ENCODE peak calls at places on chromosomes 2 and 18, in nine cellular contexts. One of them, this sample, is unnamed.

GRCh38 chr2:119683074-119683716 is 4.2 kb downstream of the TMEM177 start:
- DNase-seq in NT2/D1: no peak
- DNase-seq in SK-N-SH: no peak
- DNase-seq in mesendoderm: no peak
- DNase-seq in tibial nerve: no peak
- DNase-seq in mammary epithelial cell: no peak
- DNase-seq in HepG2: no peak
- DNase-seq in GM23248: no peak
- DNase-seq in uterus: no peak
- DNase-seq in this sample: no peak

GRCh38 chr18:43692291-43692690 is 415.0 kb upstream of the SYT4 start:
- DNase-seq in NT2/D1: no peak
- DNase-seq in SK-N-SH: no peak
- DNase-seq in mesendoderm: peak; percentile 32
- DNase-seq in tibial nerve: no peak
- DNase-seq in mammary epithelial cell: no peak
- DNase-seq in HepG2: no peak
- DNase-seq in GM23248: peak; percentile 29
- DNase-seq in uterus: no peak
- DNase-seq in this sample: no peak

GRCh38 chr2:171163261-171163660 is 2.6 kb upstream of the TLK1 start:
- DNase-seq in NT2/D1: no peak
- DNase-seq in SK-N-SH: no peak
- DNase-seq in mesendoderm: no peak
- DNase-seq in tibial nerve: no peak
- DNase-seq in mammary epithelial cell: no peak
- DNase-seq in HepG2: no peak
- DNase-seq in GM23248: no peak
- DNase-seq in uterus: no peak
- DNase-seq in this sample: no peak

GRCh38 chr2:88813612-88814011 is 122.1 kb downstream of the RPIA start:
- DNase-seq in NT2/D1: peak; percentile 16
- DNase-seq in SK-N-SH: no peak
- DNase-seq in mesendoderm: no peak
- DNase-seq in tibial nerve: no peak
- DNase-seq in mammary epithelial cell: no peak
- DNase-seq in HepG2: no peak
- DNase-seq in GM23248: no peak
- DNase-seq in uterus: no peak
- DNase-seq in this sample: peak; percentile 52

GRCh38 chr2:219325136-219325535 is 7.4 kb downstream of the RESP18 start:
- DNase-seq in NT2/D1: no peak
- DNase-seq in SK-N-SH: no peak
- DNase-seq in mesendoderm: no peak
- DNase-seq in tibial nerve: no peak
- DNase-seq in mammary epithelial cell: no peak
- DNase-seq in HepG2: no peak
- DNase-seq in GM23248: no peak
- DNase-seq in uterus: no peak
- DNase-seq in this sample: no peak

GRCh38 chr2:189024861-189025618 is 50.9 kb downstream of the COL3A1 start:
- DNase-seq in NT2/D1: peak; percentile 13
- DNase-seq in SK-N-SH: no peak
- DNase-seq in mesendoderm: peak; percentile 78
- DNase-seq in tibial nerve: no peak
- DNase-seq in mammary epithelial cell: peak; percentile 3
- DNase-seq in HepG2: peak; percentile 18
- DNase-seq in GM23248: peak; percentile 55
- DNase-seq in uterus: no peak
- DNase-seq in this sample: peak; percentile 42

GRCh38 chr18:532023-532422 is 31.5 kb upstream of the COLEC12 start:
- DNase-seq in NT2/D1: no peak
- DNase-seq in SK-N-SH: no peak
- DNase-seq in mesendoderm: no peak
- DNase-seq in tibial nerve: no peak
- DNase-seq in mammary epithelial cell: no peak
- DNase-seq in HepG2: no peak
- DNase-seq in GM23248: no peak
- DNase-seq in uterus: no peak
- DNase-seq in this sample: no peak

GRCh38 chr2:230961091-230961491 is 34.8 kb upstream of the SPATA3 start:
- DNase-seq in NT2/D1: no peak
- DNase-seq in SK-N-SH: no peak
- DNase-seq in mesendoderm: peak; percentile 95
- DNase-seq in tibial nerve: no peak
- DNase-seq in mammary epithelial cell: peak; percentile 31
- DNase-seq in HepG2: no peak
- DNase-seq in GM23248: no peak
- DNase-seq in uterus: no peak
- DNase-seq in this sample: no peak

GRCh38 chr2:19504400-19505198 is 146.2 kb upstream of the OSR1 start:
- DNase-seq in NT2/D1: no peak
- DNase-seq in SK-N-SH: no peak
- DNase-seq in mesendoderm: no peak
- DNase-seq in tibial nerve: no peak
- DNase-seq in mammary epithelial cell: peak; percentile 33
- DNase-seq in HepG2: peak; percentile 96
- DNase-seq in GM23248: no peak
- DNase-seq in uterus: no peak
- DNase-seq in this sample: no peak

GRCh38 chr2:42513252-42513918 is 19.6 kb upstream of the KCNG3 start:
- DNase-seq in NT2/D1: peak; percentile 70
- DNase-seq in SK-N-SH: peak; percentile 53
- DNase-seq in mesendoderm: peak; percentile 92
- DNase-seq in tibial nerve: peak; percentile 44
- DNase-seq in mammary epithelial cell: peak; percentile 43
- DNase-seq in HepG2: peak; percentile 69
- DNase-seq in GM23248: peak; percentile 71
- DNase-seq in uterus: peak; percentile 19
- DNase-seq in this sample: peak; percentile 70

GRCh38 chr2:183035954-183036669 is 2.1 kb downstream of the NCKAP1 start:
- DNase-seq in NT2/D1: no peak
- DNase-seq in SK-N-SH: no peak
- DNase-seq in mesendoderm: no peak
- DNase-seq in tibial nerve: no peak
- DNase-seq in mammary epithelial cell: no peak
- DNase-seq in HepG2: no peak
- DNase-seq in GM23248: no peak
- DNase-seq in uterus: no peak
- DNase-seq in this sample: no peak

GRCh38 chr2:217993817-217994459 is 8.9 kb downstream of the TNS1 start:
- DNase-seq in NT2/D1: no peak
- DNase-seq in SK-N-SH: peak; percentile 85
- DNase-seq in mesendoderm: peak; percentile 60
- DNase-seq in tibial nerve: peak; percentile 75
- DNase-seq in mammary epithelial cell: no peak
- DNase-seq in HepG2: peak; percentile 28
- DNase-seq in GM23248: peak; percentile 72
- DNase-seq in uterus: peak; percentile 69
- DNase-seq in this sample: peak; percentile 96

GRCh38 chr2:48530033-48530804 is at the start of gene STON1:
- DNase-seq in NT2/D1: no peak
- DNase-seq in SK-N-SH: peak; percentile 79
- DNase-seq in mesendoderm: peak; percentile 47
- DNase-seq in tibial nerve: peak; percentile 53
- DNase-seq in mammary epithelial cell: peak; percentile 11
- DNase-seq in HepG2: no peak
- DNase-seq in GM23248: peak; percentile 64
- DNase-seq in uterus: peak; percentile 74
- DNase-seq in this sample: peak; percentile 92

GRCh38 chr18:66534110-66534509 is 69.8 kb downstream of the CDH19 start:
- DNase-seq in NT2/D1: no peak
- DNase-seq in SK-N-SH: no peak
- DNase-seq in mesendoderm: no peak
- DNase-seq in tibial nerve: no peak
- DNase-seq in mammary epithelial cell: no peak
- DNase-seq in HepG2: no peak
- DNase-seq in GM23248: no peak
- DNase-seq in uterus: no peak
- DNase-seq in this sample: no peak

GRCh38 chr2:178895872-178896271 is 88.6 kb upstream of the TTN start:
- DNase-seq in NT2/D1: no peak
- DNase-seq in SK-N-SH: no peak
- DNase-seq in mesendoderm: no peak
- DNase-seq in tibial nerve: no peak
- DNase-seq in mammary epithelial cell: no peak
- DNase-seq in HepG2: no peak
- DNase-seq in GM23248: peak; percentile 15
- DNase-seq in uterus: no peak
- DNase-seq in this sample: no peak

GRCh38 chr18:12310762-12311161 is 2.7 kb downstream of the TUBB6 start:
- DNase-seq in NT2/D1: no peak
- DNase-seq in SK-N-SH: no peak
- DNase-seq in mesendoderm: no peak
- DNase-seq in tibial nerve: no peak
- DNase-seq in mammary epithelial cell: no peak
- DNase-seq in HepG2: no peak
- DNase-seq in GM23248: peak; percentile 55
- DNase-seq in uterus: no peak
- DNase-seq in this sample: no peak
- H3K4me3 ChIP-seq in NT2/D1: no peak overlapping the region
- H3K4me3 ChIP-seq in SK-N-SH: no peak overlapping the region
- H3K4me3 ChIP-seq in mesendoderm: no peak overlapping the region
- H3K4me3 ChIP-seq in tibial nerve: no peak overlapping the region
- H3K4me3 ChIP-seq in mammary epithelial cell: peak overlapping the region; percentile 47
- H3K4me3 ChIP-seq in HepG2: no peak overlapping the region
- H3K4me3 ChIP-seq in GM23248: peak overlapping the region; percentile 86
- H3K4me3 ChIP-seq in uterus: no peak overlapping the region
- H3K4me3 ChIP-seq in this sample: no peak overlapping the region

DNA sequence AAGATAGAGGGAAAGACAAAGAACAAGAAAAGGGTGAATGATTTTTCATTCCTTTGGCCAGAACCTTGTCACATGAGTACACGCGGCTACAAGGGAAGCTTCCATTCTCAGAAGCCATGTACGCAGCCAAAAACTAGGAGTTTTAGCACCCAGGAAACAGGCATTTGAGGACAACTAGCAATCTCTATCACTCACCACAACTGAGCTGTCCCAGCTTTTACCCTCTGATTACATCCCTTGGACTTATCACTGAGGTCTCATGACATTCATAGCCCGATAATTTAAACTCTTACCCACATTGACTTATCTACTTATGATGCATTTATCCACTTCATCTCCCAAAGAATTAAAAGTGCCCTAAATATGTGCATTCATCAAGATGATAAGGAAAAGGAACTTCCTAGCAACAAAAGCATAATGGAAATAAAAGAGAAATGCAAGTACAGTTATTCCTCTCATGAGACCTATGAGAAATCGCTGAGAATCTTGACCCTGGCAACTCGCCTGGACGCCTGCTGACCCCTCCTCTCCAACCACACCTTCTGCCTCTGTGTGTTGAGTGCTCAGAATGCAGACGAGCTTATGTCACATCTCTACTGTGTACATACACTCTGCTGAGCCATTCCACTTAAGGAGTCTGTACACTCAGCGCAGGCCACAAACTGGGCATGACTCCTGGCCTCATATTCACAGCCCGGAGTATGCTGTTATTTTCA is 28.7 kb upstream of the MFSD6 start:
- DNase-seq in NT2/D1: no peak
- DNase-seq in SK-N-SH: no peak
- DNase-seq in mesendoderm: no peak
- DNase-seq in tibial nerve: no peak
- DNase-seq in mammary epithelial cell: no peak
- DNase-seq in HepG2: peak; percentile 32
- DNase-seq in GM23248: no peak
- DNase-seq in uterus: no peak
- DNase-seq in this sample: no peak
- H3K36me3 ChIP-seq in NT2/D1: no peaks in the 10 kb centered on the region
- H3K36me3 ChIP-seq in SK-N-SH: no peaks in the 10 kb centered on the region
- H3K36me3 ChIP-seq in mesendoderm: no peaks in the 10 kb centered on the region
- H3K36me3 ChIP-seq in tibial nerve: no peaks in the 10 kb centered on the region
- H3K36me3 ChIP-seq in mammary epithelial cell: no peaks in the 10 kb centered on the region
- H3K36me3 ChIP-seq in HepG2: no peaks in the 10 kb centered on the region
- H3K36me3 ChIP-seq in GM23248: no peaks in the 10 kb centered on the region
- H3K36me3 ChIP-seq in uterus: no peaks in the 10 kb centered on the region
- H3K36me3 ChIP-seq in this sample: no peaks in the 10 kb centered on the region

DNA sequence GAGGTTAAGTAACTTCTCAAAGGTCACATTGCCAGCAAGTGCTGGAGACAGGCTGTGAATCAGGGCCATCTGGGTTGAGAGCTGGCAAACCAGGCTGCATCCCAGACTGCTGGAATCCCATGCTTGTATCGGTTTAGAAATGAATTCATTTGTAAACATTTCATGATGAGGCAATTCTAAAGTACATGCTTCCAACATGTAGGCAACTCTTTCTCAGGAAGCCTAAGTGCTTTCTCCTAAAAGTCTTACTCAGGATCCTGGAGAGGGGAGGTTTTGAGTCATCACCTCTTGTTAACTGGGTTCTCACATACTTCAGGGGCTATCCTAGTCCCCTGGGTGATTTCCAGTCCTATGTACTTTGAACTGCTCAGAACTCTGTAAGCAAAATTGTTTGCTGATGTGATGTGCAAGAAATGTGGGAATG is 416.5 kb downstream of the MEIS1 start:
- DNase-seq in NT2/D1: no peak
- DNase-seq in SK-N-SH: no peak
- DNase-seq in mesendoderm: no peak
- DNase-seq in tibial nerve: no peak
- DNase-seq in mammary epithelial cell: peak; percentile 23
- DNase-seq in HepG2: peak; percentile 9
- DNase-seq in GM23248: peak; percentile 93
- DNase-seq in uterus: no peak
- DNase-seq in this sample: no peak
- H3K4me3 ChIP-seq in NT2/D1: no peak overlapping the region
- H3K4me3 ChIP-seq in SK-N-SH: no peak overlapping the region
- H3K4me3 ChIP-seq in mesendoderm: no peak overlapping the region
- H3K4me3 ChIP-seq in tibial nerve: no peak overlapping the region
- H3K4me3 ChIP-seq in mammary epithelial cell: no peak overlapping the region
- H3K4me3 ChIP-seq in HepG2: no peak overlapping the region
- H3K4me3 ChIP-seq in GM23248: no peak overlapping the region
- H3K4me3 ChIP-seq in uterus: no peak overlapping the region
- H3K4me3 ChIP-seq in this sample: no peak overlapping the region

GRCh38 chr2:36547906-36548305 is 50.1 kb downstream of the FEZ2 start:
- DNase-seq in NT2/D1: no peak
- DNase-seq in SK-N-SH: no peak
- DNase-seq in mesendoderm: no peak
- DNase-seq in tibial nerve: no peak
- DNase-seq in mammary epithelial cell: no peak
- DNase-seq in HepG2: no peak
- DNase-seq in GM23248: no peak
- DNase-seq in uterus: no peak
- DNase-seq in this sample: no peak

GRCh38 chr2:36541891-36542595 is 55.9 kb downstream of the FEZ2 start:
- DNase-seq in NT2/D1: no peak
- DNase-seq in SK-N-SH: no peak
- DNase-seq in mesendoderm: no peak
- DNase-seq in tibial nerve: no peak
- DNase-seq in mammary epithelial cell: no peak
- DNase-seq in HepG2: no peak
- DNase-seq in GM23248: peak; percentile 38
- DNase-seq in uterus: no peak
- DNase-seq in this sample: no peak

GRCh38 chr2:36544638-36545338 is 53.2 kb downstream of the FEZ2 start:
- DNase-seq in NT2/D1: no peak
- DNase-seq in SK-N-SH: no peak
- DNase-seq in mesendoderm: no peak
- DNase-seq in tibial nerve: no peak
- DNase-seq in mammary epithelial cell: no peak
- DNase-seq in HepG2: no peak
- DNase-seq in GM23248: peak; percentile 39
- DNase-seq in uterus: no peak
- DNase-seq in this sample: no peak

GRCh38 chr2:36549063-36549662 is 48.8 kb downstream of the FEZ2 start:
- DNase-seq in NT2/D1: no peak
- DNase-seq in SK-N-SH: peak; percentile 25
- DNase-seq in mesendoderm: no peak
- DNase-seq in tibial nerve: no peak
- DNase-seq in mammary epithelial cell: no peak
- DNase-seq in HepG2: no peak
- DNase-seq in GM23248: no peak
- DNase-seq in uterus: no peak
- DNase-seq in this sample: no peak

GRCh38 chr2:36545871-36546416 is 52.0 kb downstream of the FEZ2 start:
- DNase-seq in NT2/D1: no peak
- DNase-seq in SK-N-SH: no peak
- DNase-seq in mesendoderm: no peak
- DNase-seq in tibial nerve: no peak
- DNase-seq in mammary epithelial cell: no peak
- DNase-seq in HepG2: no peak
- DNase-seq in GM23248: peak; percentile 47
- DNase-seq in uterus: no peak
- DNase-seq in this sample: no peak
- H3K36me3 ChIP-seq in NT2/D1: peaks cover 87% of the 10 kb centered on the region
- H3K36me3 ChIP-seq in SK-N-SH: peaks cover 91% of the 10 kb centered on the region
- H3K36me3 ChIP-seq in mesendoderm: no peaks in the 10 kb centered on the region
- H3K36me3 ChIP-seq in tibial nerve: peaks cover 81% of the 10 kb centered on the region
- H3K36me3 ChIP-seq in mammary epithelial cell: peaks cover 49% of the 10 kb centered on the region
- H3K36me3 ChIP-seq in HepG2: peaks cover 72% of the 10 kb centered on the region
- H3K36me3 ChIP-seq in GM23248: peaks cover 92% of the 10 kb centered on the region
- H3K36me3 ChIP-seq in uterus: no peaks in the 10 kb centered on the region
- H3K36me3 ChIP-seq in this sample: peaks cover 15% of the 10 kb centered on the region

This sample was measured in H7.